ENCODE peak calls at places on chromosomes 6 and 20, in six cellular contexts. A is AG09309, G is aorta, V is NCI-H1417, P is memory B cell, X is ELR. F is an unnamed sample.
A peak's percentile ranks its signal among the peaks of the same experiment; 100 is the strongest.

GRCh38 chr20:4604580-4604979 is 117.1 kb upstream of the PRND start:
- DNase-seq in P (no peak), V (peak; percentile 17), X (no peak), A (no peak), G (no peak), F (no peak)

GRCh38 chr6:105648276-105648675 is 245.4 kb upstream of the PREP start:
- DNase-seq in A (no peak), X (no peak), V (peak; percentile 3), G (no peak), P (no peak), F (no peak)

GRCh38 chr6:88442731-88443130 is 276.6 kb upstream of the CNR1 start:
- DNase-seq in G (no peak), P (no peak), A (no peak), V (no peak), X (no peak), F (no peak)

GRCh38 chr6:84575264-84575663 is 189.1 kb downstream of the TBX18 start:
- DNase-seq in A (peak; percentile 27), V (peak; percentile 70), P (no peak), X (peak; percentile 83), G (no peak), F (no peak)

GRCh38 chr20:45336530-45337366 is 11.5 kb downstream of the SDC4 start:
- DNase-seq in V (no peak), X (peak; percentile 100), G (peak; percentile 86), A (peak; percentile 93), P (no peak), F (no peak)

GRCh38 chr6:166386111-166386510 is 3.4 kb upstream of the MPC1 start:
- DNase-seq in X (no peak), G (no peak), P (no peak), V (no peak), A (no peak), F (no peak)

GRCh38 chr6:43667245-43668150 is 20.1 kb downstream of the MRPS18A start:
- DNase-seq in X (peak; percentile 75), V (peak; percentile 87), A (no peak), G (peak; percentile 94), P (peak; percentile 86), F (peak; percentile 84)

GRCh38 chr6:15887491-15888461 is 224.9 kb upstream of the DTNBP1 start:
- DNase-seq in V (no peak), A (no peak), G (no peak), X (no peak), P (no peak), F (peak; percentile 46)

GRCh38 chr6:37695857-37696219 is 1.8 kb downstream of the MDGA1 start:
- DNase-seq in P (no peak), V (peak; percentile 68), G (peak; percentile 72), A (no peak), X (peak; percentile 26), F (no peak)

GRCh38 chr20:38874460-38875169 is 51.6 kb upstream of the FAM83D start:
- DNase-seq in G (no peak), X (no peak), V (no peak), A (no peak), P (no peak), F (no peak)

GRCh38 chr20:8807480-8808179 is 261.3 kb upstream of the PLCB4 start:
- DNase-seq in G (no peak), X (no peak), V (no peak), A (no peak), P (no peak), F (no peak)

GRCh38 chr6:118784641-118785164 is 109.2 kb upstream of the ASF1A start:
- DNase-seq in G (no peak), P (no peak), X (no peak), V (peak; percentile 11), A (no peak), F (no peak)

GRCh38 chr6:159151266-159151855 is 17.8 kb upstream of the FNDC1 start:
- DNase-seq in G (no peak), X (peak; percentile 58), V (peak; percentile 54), P (peak; percentile 57), A (no peak), F (peak; percentile 69)